ENCODE peak calls at places on chromosomes 7 and 10, in six cellular contexts. A is ovary, I is uterus, D is prostate gland, W is IMR-90, U is gastrocnemius medialis. C is an unnamed sample.

GRCh38 chr7:1611708-1612241 is 41.9 kb upstream of the PSMG3 start:
- DNase-seq in W (peak), U (no peak), I (no peak), A (no peak), D (no peak), C (no peak)

GRCh38 chr10:130495891-130496642 is 359.9 kb downstream of the GLRX3 start:
- DNase-seq in W (peak), I (no peak), U (no peak), D (no peak), A (no peak), C (no peak)

GRCh38 chr10:59212399-59212798 is 36.0 kb downstream of the PHYHIPL start:
- DNase-seq in I (no peak), W (no peak), A (no peak), U (no peak), D (no peak), C (no peak)

GRCh38 chr10:109887776-109888175 is 35.5 kb downstream of the XPNPEP1 start:
- DNase-seq in W (no peak), I (no peak), A (no peak), U (no peak), D (no peak), C (no peak)

GRCh38 chr7:14800664-14801063 is 101.9 kb downstream of the DGKB start:
- DNase-seq in W (no peak), D (no peak), A (no peak), I (no peak), U (peak), C (no peak)

GRCh38 chr7:29278362-29279070 is 83.9 kb downstream of the CHN2 start:
- DNase-seq in D (no peak), W (no peak), I (no peak), A (no peak), U (no peak), C (no peak)

GRCh38 chr7:87507446-87507845 is 32.0 kb upstream of the ABCB4 start:
- DNase-seq in U (no peak), A (no peak), I (no peak), W (no peak), D (no peak), C (no peak)

GRCh38 chr10:16957038-16957437 is 139.8 kb upstream of the RSU1 start:
- DNase-seq in U (no peak), I (no peak), A (no peak), W (no peak), D (no peak), C (no peak)

GRCh38 chr7:137992042-137992737 is 9.7 kb downstream of the CREB3L2 start:
- DNase-seq in W (peak), I (no peak), U (no peak), D (no peak), A (no peak), C (peak)

DNA sequence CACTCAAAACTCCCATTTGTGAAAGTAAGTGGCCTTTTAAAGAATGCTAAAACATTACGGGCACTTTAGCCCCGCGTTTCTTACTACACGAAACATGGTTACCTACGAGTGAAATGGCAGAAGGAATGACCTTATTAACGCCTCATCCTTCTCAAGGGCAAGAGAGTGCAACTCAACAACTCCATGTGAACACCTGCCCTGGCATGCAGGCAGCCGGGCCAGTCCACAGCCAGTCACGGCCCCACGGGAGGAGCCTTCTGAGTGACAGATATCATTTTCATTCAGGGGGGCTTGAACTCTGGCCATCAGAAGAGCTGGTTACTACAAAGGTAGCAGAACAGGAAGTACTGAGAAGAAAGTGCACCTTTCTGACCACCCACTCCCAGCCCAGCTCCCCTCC is 236.1 kb downstream of the PTPRN2 start:
- DNase-seq in D (no peak), I (no peak), A (peak), W (no peak), U (no peak), C (no peak)
- TF ChIP-seq POLR2A in D (no peak), I (no peak), A (no peak), W (no peak), U (no peak), C (no peak)

DNA sequence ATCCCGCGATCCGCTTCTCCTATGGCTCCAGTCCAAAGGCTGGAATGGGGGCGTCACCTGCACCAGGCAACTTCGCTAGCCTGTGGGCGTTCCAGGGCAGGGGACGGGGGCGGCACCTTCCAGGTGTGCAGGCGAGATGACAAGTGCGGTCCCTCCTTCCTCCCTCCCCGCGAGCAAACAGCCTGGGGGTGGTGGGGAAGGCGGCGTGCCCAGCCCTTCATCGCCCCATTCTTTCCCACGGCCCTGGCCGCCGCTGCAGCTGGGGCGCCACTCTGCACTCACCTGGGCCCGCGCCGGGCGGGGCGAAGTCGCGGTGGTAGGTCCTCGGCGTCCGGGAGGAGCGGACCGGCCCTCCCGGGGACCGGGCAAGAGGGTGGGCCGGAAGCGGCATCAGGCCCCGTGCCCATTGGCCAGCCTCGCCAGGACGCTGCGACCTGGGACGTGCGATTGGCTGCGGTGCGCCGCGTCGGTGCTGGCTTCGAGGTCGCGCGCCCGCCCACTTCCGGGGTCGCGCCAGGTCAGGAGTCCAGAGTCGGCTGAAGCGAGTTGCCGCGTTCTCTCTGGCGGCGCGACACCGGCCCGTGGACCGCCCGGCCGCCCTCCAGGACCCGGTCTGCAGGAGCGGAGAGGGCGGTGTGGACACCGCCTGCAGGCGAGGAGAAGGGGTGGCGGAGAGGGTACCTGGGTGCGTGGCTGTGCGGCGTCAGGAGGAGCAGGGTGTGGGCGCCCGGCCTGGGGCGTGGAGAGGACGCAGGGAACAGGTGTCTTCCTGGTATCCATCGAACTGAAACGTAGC is at the start of gene TECPR1:
- DNase-seq in I (peak), W (peak), A (peak), D (peak), U (peak), C (peak)
- TF ChIP-seq POLR2A in I (no peak), W (no peak), A (peak), D (peak), U (peak), C (peak)

GRCh38 chr10:103693070-103693811 is 162.1 kb downstream of the SH3PXD2A start:
- DNase-seq in A (peak), I (no peak), W (no peak), U (no peak), D (no peak), C (peak)
- TF ChIP-seq POLR2A in A (no peak), I (no peak), W (no peak), U (no peak), D (no peak), C (no peak)

DNA sequence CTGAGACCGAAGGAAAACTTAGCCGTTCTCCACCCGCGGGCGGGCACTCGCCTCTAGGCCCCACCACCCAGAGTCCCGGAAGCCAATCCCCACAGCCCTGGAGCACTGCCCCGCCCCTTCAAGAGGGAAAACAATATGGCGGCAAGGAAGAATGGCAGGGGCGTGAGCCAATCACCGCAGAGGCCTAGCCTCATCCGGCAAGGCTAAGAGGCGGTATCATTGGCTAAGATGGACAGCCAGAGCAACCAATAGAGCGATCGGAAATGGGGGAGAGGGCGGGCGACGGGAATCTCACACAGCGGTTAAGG is 529 bp downstream of the ACTR1A start:
- DNase-seq in D (peak), W (peak), U (peak), I (peak), A (peak), C (peak)
- TF ChIP-seq POLR2A in D (peak), W (no peak), U (no peak), I (peak), A (no peak), C (no peak)

DNA sequence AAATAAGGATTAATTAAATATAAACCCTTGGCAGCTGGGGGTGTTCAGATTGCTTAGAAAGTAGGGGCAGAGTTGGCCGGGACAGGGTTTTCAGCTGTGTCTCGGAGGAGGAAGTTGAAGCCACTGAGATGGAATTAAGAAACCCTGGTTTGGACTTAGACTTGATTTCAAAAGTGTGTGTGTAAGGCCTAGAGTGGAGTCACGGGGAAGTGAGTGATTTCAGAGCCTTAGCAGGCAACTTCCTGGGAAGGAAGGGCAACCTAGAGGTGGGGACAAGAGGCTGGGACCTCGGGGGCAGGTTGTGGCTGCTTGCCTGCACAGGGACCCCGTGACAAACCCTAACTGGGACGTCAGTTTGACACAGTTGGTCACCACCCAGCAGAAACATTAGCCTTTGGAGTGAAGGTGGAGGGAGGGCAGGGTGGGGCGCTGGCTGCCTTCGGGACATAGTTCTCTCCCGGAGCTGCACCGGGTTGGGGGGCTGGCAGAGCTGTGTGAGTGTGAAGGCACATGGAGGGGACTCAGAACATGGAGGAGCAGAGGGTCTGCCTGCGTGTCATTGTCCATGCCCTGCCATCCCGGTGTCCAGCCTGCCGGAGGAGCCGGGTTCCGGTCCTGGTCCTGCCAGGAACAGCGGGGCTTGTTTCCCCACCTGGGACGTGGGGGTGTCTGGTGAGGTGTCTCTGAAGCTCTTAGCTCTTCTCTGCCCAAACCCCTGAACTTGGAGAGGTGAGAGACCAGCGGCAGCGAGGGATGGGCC is 1.8 kb downstream of the BRI3 start:
- DNase-seq in A (no peak), D (no peak), I (peak), W (peak), U (peak), C (no peak)
- TF ChIP-seq POLR2A in A (no peak), D (peak), I (no peak), W (no peak), U (peak), C (no peak)

GRCh38 chr7:6271091-6271658 is 1.2 kb downstream of the CYTH3 start:
- DNase-seq in I (peak), A (peak), D (no peak), W (peak), U (peak), C (peak)

GRCh38 chr7:6273380-6273837 is 985 bp upstream of the CYTH3 start:
- DNase-seq in U (no peak), W (no peak), I (peak), D (peak), A (peak), C (no peak)

GRCh38 chr7:6271694-6272371 is 591 bp downstream of the CYTH3 start:
- DNase-seq in U (no peak), I (peak), A (peak), W (no peak), D (no peak), C (peak)

GRCh38 chr7:6273917-6274630 is 1.6 kb upstream of the CYTH3 start:
- DNase-seq in D (no peak), I (no peak), W (no peak), U (no peak), A (no peak), C (no peak)

DNA sequence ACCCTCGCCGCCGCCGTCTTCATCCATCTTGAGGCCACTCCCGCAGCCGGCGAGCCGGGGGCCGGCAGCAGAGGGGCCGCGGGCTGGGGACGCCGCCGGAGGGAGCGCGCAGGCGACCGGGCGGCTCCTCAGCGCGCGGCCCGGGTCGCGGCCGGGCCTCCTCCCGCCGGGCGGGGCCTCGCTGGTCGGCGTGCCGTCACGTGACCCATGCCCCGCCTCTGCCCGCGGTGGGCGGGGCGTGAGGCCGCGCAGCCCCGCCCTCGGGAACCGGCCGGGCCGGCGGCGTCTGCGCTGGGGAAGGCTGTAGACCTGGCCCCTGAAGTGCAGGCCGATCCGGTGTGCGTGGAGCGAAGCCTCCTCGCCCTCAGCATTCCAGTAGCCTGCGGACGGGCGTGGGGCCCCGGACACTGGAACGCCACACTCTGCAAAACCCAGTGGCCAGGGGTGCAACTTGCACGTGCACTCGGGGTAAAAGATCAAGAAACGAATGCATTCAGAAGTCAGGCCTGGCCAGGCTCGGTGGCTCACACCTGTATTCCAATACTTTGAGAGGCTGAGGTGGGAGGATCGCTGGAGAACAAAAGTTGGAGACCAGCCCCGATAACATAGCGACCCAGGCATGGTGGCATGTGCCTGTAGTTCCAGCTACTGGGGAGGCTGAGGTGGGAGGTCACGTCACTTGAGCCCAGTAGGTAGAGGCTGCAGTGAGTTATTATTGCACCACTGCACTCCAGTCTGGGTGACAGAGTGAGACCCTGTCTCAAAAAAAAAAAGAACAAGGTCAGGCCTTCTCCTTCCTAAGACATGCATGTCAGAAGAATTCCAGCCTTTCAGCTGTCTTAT is at the start of gene CYTH3:
- DNase-seq in U (peak), I (peak), A (peak), W (peak), D (peak), C (peak)
- TF ChIP-seq POLR2A in U (peak), I (peak), A (peak), W (no peak), D (no peak), C (peak)

DNA sequence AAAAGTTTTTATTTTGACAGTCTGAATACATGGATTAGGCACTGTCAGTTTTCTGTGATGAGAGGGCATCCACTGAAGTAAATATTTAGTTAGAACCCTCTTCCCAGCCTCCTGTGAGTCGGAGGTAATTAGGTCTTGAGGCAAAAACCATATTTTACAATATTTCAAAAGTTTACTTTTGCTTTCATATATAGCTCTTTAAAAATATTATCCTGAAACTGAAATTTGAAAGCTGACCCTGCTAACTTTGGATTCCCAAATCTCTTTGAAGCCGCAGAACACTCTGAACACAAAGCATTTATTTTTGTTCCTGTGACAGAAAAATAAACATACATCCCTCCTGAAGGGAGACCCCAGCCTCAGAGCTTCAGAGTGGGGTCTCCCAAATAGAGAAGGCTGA is 317.4 kb downstream of the KIF20B start:
- DNase-seq in W (no peak), U (no peak), I (no peak), D (no peak), A (no peak), C (no peak)
- TF ChIP-seq POLR2A in W (no peak), U (no peak), I (no peak), D (no peak), A (no peak), C (no peak)

GRCh38 chr7:151231964-151232271 is 365 bp upstream of the CHPF2 start:
- DNase-seq in A (no peak), U (no peak), W (no peak), I (no peak), D (no peak), C (no peak)

GRCh38 chr7:151231080-151231479 is 1.2 kb upstream of the CHPF2 start:
- DNase-seq in A (no peak), W (no peak), D (no peak), I (no peak), U (no peak), C (no peak)

GRCh38 chr7:151233111-151233701 is 923 bp downstream of the CHPF2 start:
- DNase-seq in A (peak), D (peak), W (peak), U (no peak), I (no peak), C (peak)

GRCh38 chr7:151233804-151234203 is 1.5 kb downstream of the CHPF2 start:
- DNase-seq in W (no peak), I (no peak), A (no peak), D (no peak), U (no peak), C (no peak)

DNA sequence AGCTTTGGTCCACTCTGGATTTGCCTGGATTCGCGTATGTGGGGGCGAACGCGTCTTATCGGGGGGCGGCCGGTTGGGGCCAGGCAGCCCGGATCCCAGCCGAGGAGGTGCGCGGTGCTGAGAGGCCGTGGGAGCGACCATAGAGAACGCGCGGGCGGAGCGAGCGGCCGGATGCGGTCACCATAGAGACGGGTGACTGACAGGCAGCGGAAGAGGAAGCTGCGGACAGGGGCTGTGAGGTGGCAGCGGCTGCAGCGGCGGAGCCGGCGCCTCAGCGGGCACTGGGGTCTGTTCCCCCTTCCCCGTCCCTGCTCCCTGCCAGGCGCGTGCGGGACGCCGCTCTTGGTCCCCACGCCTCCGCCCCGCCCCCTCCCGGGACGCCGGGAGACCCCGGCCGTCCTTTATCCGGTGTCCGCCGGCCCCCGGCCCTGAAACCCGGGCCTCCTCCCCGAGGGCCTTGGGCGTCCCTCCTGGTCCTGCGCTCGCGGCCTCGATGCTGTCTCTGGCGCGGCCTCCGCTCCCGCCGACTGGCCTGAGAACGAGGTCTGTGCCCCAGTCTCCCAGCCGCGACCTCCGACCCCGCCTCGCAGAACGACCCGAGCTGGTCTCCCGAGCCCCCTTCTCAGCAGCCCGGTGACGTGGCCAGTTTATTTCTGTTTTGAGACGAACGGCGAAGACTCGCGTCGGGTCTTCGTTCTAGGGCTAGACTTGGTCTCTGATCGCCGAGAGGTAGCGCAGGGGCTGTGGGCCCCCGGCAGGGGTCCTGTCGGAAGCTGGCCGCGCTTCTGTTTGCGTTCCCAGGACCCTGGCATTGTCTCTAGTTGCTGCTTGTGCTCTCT is at the start of gene CHPF2:
- DNase-seq in D (peak), A (peak), I (peak), W (peak), U (peak), C (peak)
- TF ChIP-seq POLR2A in D (peak), A (peak), I (peak), W (peak), U (peak), C (peak)

C was measured in erythroblast.